ENCODE peak calls at places on chromosomes 3 and 15, in four cellular contexts. A is esophagus muscularis mucosa, Y is Panc1, B is GM23338. L is an unnamed sample.

GRCh38 chr15:51189579-51190397 is 95.1 kb upstream of the TNFAIP8L3 start:
- DNase-seq in A (no peak), Y (no peak), B (no peak), L (no peak)

GRCh38 chr15:99130314-99130713 is 25.4 kb downstream of the SYNM start:
- DNase-seq in A (no peak), Y (no peak), B (no peak), L (no peak)

GRCh38 chr15:40301467-40302179 is 6.1 kb downstream of the PLCB2 start:
- DNase-seq in A (no peak), Y (no peak), B (peak; percentile 73), L (no peak)

GRCh38 chr3:189340680-189341460 is 169.1 kb downstream of the TPRG1 start:
- DNase-seq in A (no peak), Y (no peak), B (peak; percentile 73), L (no peak)

GRCh38 chr3:155233213-155233612 is 60.3 kb downstream of the STRIT1 start:
- DNase-seq in A (no peak), Y (no peak), B (no peak), L (no peak)

GRCh38 chr3:139173372-139174108 is 128.8 kb upstream of the PRR23C start:
- DNase-seq in A (no peak), Y (peak; percentile 8), B (no peak), L (no peak)

GRCh38 chr15:34581043-34581365 is 2.4 kb downstream of the GOLGA8B start:
- DNase-seq in A (no peak), Y (no peak), B (no peak), L (no peak)

GRCh38 chr15:90871716-90872480 is 3.5 kb downstream of the FURIN start:
- DNase-seq in A (no peak), Y (no peak), B (peak; percentile 58), L (peak; percentile 90)

GRCh38 chr3:84487296-84487695 is 471.5 kb upstream of the CADM2 start:
- DNase-seq in A (no peak), Y (no peak), B (peak; percentile 2), L (no peak)

DNA sequence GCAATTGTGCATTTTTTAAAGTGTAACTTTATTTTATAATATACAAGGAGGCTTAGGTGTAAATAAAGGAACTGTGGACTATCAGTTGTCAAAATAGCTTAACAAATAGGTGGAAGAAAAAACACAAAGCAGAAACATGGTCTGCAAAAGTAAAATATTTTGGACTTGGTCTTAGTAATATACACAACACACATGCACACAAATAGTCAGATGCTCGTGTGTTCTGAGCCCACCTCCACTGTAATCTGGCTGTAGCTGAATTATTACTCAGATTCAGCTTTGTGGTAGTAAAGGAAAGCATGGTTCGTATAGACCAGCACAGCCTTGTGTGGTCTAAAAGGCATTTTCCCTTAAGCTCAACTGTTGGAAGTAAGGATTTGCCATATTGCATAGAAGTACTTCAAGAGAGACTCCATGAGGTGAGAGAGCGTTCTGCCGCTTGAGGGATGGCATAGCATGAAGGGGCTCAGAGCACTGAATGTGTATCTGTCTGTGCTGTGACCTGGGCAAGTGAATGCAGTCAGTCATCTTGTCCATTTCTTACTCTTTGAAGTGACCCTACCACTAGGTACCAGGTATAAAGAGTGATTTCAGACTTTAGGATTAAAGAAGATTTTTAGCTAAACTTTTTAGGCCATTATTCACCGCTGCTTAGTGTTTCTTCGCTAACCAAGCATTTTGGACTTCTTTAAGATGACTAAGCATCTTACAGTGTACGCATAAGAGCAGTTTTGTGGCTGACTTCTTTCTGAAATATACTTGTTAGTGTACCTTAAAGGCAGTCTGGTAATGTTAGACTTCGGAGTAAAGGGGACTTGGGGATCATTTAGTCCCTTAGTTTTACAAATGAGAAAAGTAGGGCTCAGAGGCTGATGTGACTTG is 15.1 kb downstream of the TPM1 start:
- DNase-seq in A (no peak), Y (no peak), B (no peak), L (no peak)
- TF ChIP-seq POLR2AphosphoS5 in A (no peak), Y (no peak), B (peak; percentile 34), L (no peak)

GRCh38 chr3:86880066-86880465 is 110.9 kb downstream of the VGLL3 start:
- DNase-seq in A (no peak), Y (no peak), B (no peak), L (no peak)
- H3K27ac ChIP-seq in A (no peak overlapping the region), Y (no peak overlapping the region), B (no peak overlapping the region), L (no peak overlapping the region)

GRCh38 chr3:186784820-186785516 is 1.6 kb downstream of the EIF4A2 start:
- DNase-seq in A (no peak), Y (no peak), B (no peak), L (no peak)

GRCh38 chr3:186785517-186786018 is 2.2 kb downstream of the EIF4A2 start:
- DNase-seq in A (no peak), Y (no peak), B (no peak), L (no peak)

GRCh38 chr3:186783070-186783730 is at the start of gene EIF4A2:
- DNase-seq in A (peak; percentile 98), Y (no peak), B (peak; percentile 95), L (peak; percentile 93)

GRCh38 chr3:186782542-186783069 is 771 bp upstream of the EIF4A2 start:
- DNase-seq in A (no peak), Y (no peak), B (no peak), L (no peak)

DNA sequence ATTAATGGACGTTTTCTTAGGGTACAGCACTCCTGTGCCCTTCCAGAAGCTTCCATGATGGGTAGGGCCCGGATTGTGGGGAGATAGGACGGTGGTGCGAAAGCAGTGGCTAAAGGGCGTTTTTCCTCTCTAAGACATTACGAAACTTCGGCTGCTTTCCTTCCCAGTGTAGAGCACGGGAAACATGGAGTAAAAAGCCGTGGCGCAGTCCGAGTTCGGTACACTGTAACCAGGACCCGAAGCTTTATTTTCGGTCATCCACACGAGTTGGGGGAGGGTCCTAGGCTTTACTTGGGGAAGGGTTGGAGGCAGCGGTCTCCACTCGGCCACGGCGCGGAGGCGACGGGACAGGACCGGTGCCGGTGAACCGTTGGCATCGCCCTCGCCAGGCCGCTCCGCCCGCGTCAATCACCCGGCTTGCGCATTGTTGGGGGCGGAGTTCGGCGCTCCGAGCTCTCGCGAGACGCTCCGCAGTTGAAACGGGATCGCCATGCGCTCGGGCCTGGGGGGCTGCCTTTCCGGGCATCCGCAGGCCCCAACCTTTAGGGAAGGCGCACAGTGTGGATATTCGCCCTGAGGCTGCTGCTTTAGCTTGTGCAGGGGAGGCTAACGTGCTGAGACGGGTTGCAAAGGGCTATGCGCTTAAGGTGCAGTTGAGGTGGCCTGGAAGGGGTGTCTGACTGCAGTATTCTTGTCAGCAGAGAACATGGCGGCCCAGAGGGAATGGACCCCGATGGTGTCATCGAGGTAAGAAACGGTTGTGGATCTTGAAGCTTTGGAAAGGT is 546 bp downstream of the EIF4A2 start:
- DNase-seq in A (peak; percentile 94), Y (no peak), B (peak; percentile 73), L (peak; percentile 87)
- TF ChIP-seq POLR2AphosphoS5 in A (peak; percentile 84), Y (peak; percentile 12), B (peak; percentile 27), L (peak; percentile 91)

GRCh38 chr3:15326673-15327072 is 5.7 kb downstream of the SH3BP5 start:
- DNase-seq in A (no peak), Y (no peak), B (no peak), L (no peak)

GRCh38 chr3:15323063-15323462 is 9.3 kb downstream of the SH3BP5 start:
- DNase-seq in A (no peak), Y (no peak), B (no peak), L (no peak)

GRCh38 chr3:15326037-15326436 is 6.3 kb downstream of the SH3BP5 start:
- DNase-seq in A (no peak), Y (no peak), B (no peak), L (no peak)

GRCh38 chr3:15324335-15324734 is 8.1 kb downstream of the SH3BP5 start:
- DNase-seq in A (no peak), Y (no peak), B (no peak), L (no peak)

DNA sequence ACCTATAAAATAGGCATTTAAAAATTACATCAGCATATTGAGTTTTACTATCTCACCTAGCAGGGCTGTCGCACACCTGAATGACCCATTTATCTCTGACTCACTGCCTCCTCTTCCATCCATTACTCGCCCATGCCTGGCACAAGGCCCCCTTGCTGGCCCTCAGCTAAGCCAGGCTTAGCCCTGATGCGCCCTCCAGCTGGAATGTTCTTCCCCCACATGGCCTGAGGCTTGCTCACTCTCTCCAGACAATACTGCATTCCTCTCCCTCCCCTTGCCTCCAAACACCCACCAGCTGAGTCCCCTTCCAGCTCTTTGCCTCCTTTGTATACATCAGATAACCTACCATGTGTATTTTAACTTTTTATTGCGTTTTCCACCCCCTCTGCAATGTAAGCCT is 7.2 kb downstream of the SH3BP5 start:
- DNase-seq in A (no peak), Y (no peak), B (peak; percentile 75), L (no peak)
- H3K27ac ChIP-seq in A (peak overlapping the region; percentile 35), Y (no peak overlapping the region), B (peak overlapping the region; percentile 74), L (peak overlapping the region; percentile 77)

GRCh38 chr3:45987368-45988099 is 8.1 kb downstream of the FYCO1 start:
- DNase-seq in A (peak; percentile 96), Y (no peak), B (no peak), L (no peak)
- TF ChIP-seq POLR2AphosphoS5 in A (peak; percentile 17), Y (no peak), B (no peak), L (peak; percentile 12)

DNA sequence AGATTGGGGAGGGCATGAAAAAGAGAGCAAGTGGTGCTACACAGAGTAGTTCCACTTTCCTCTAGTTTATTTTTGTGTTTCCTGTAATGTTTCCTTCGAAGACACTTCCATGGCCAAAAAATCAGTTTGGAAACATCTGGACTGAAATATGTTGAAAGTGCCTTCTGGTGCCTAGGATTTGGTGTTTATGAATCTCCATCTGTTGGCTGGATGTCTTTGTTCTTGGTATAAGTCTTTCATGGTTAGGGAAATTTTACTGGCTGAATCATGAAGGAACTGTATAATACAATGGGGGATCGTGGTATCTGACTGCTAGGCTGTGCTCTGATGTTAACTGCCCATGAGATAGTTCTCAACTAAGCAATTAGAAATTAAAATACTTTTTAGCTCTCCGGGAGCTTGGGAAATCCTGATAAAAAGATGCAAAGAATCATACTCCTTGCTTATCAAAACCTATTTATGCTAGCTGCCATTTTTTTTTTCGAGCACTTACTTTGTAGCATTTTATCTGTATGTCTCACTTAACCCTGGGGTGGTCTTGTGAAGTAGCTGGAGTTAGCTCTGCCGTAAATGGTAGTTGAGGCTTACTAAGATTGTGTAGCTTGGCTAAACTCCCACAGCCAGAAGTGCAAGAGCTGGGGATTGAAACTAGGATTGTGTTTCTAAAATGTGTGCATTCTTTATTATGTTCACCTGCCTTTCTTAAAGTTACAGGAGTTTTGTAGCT is 22.0 kb downstream of the AKAP13 start:
- DNase-seq in A (no peak), Y (no peak), B (no peak), L (no peak)
- H3K27ac ChIP-seq in A (peak overlapping the region; percentile 74), Y (peak overlapping the region; percentile 78), B (peak overlapping the region; percentile 24), L (no peak overlapping the region)

L was measured in upper lobe of left lung.